ENCODE peak calls at places on chromosomes 16 and 17, in five cellular contexts. V is heart left ventricle, I is transverse colon, L is upper lobe of right lung, Q is NT2/D1. P is an unnamed sample. For H3K4me1, the result is how much of the 10 kb centered on the place peaks cover.

GRCh38 chr17:15973016-15973415 is 26.5 kb downstream of the ZSWIM7 start:
- DNase-seq in V (no peak), Q (no peak), L (no peak), I (no peak), P (no peak)

GRCh38 chr16:12794486-12795399 is 8.9 kb downstream of the CPPED1 start:
- DNase-seq in Q (no peak), L (no peak), I (no peak), V (peak), P (no peak)

GRCh38 chr16:7025616-7026190 is 306.9 kb upstream of the RBFOX1 start:
- DNase-seq in Q (peak), L (peak), I (peak), V (peak), P (no peak)

GRCh38 chr16:65318590-65319267 is 196.9 kb upstream of the CDH11 start:
- DNase-seq in V (no peak), Q (peak), I (no peak), L (no peak), P (no peak)

GRCh38 chr17:62696256-62696655 is 68.8 kb downstream of the MRC2 start:
- DNase-seq in L (no peak), V (no peak), I (no peak), Q (no peak), P (no peak)

GRCh38 chr16:11698271-11698689 is 30.0 kb downstream of the SNN start:
- DNase-seq in L (no peak), V (no peak), Q (no peak), I (no peak), P (no peak)

GRCh38 chr16:27405546-27406451 is 3.8 kb downstream of the IL21R start:
- DNase-seq in Q (no peak), L (no peak), I (no peak), V (no peak), P (no peak)

GRCh38 chr17:50681260-50682200 is 26.2 kb downstream of the ANKRD40 start:
- DNase-seq in I (no peak), V (no peak), Q (no peak), L (peak), P (peak)

GRCh38 chr17:1906622-1907021 is 76.8 kb downstream of the RPA1 start:
- DNase-seq in I (no peak), V (no peak), Q (peak), L (no peak), P (no peak)

GRCh38 chr17:63987616-63988478 is 10.3 kb upstream of the PRR29 start:
- DNase-seq in Q (no peak), V (no peak), I (no peak), L (no peak), P (no peak)

GRCh38 chr16:4344659-4345438 is 6.3 kb downstream of the PAM16 start:
- DNase-seq in Q (no peak), I (no peak), V (no peak), L (peak), P (no peak)

GRCh38 chr16:67108489-67108888 is 1.3 kb upstream of the PHAF1 start:
- DNase-seq in V (no peak), I (no peak), Q (no peak), L (no peak), P (no peak)

GRCh38 chr17:7046127-7046724 is 2.3 kb upstream of the SLC16A11 start:
- DNase-seq in I (peak), Q (no peak), V (no peak), L (peak), P (peak)

GRCh38 chr17:82396601-82397435 is 21.3 kb upstream of the HEXD start:
- DNase-seq in I (no peak), Q (no peak), L (no peak), V (peak), P (no peak)

GRCh38 chr17:39222866-39223834 is 2.6 kb downstream of the STAC2 start:
- DNase-seq in Q (no peak), I (no peak), V (no peak), L (no peak), P (no peak)

GRCh38 chr16:89845417-89845816 is 17.1 kb downstream of the SPIRE2 start:
- DNase-seq in L (no peak), V (no peak), Q (no peak), I (peak), P (no peak)

GRCh38 chr16:89009343-89010209 is 32.6 kb upstream of the CBFA2T3 start:
- DNase-seq in Q (no peak), V (no peak), I (no peak), L (peak), P (peak)

GRCh38 chr16:28014851-28015250 is 48.7 kb downstream of the GSG1L start:
- DNase-seq in V (no peak), Q (no peak), I (no peak), L (no peak), P (no peak)

GRCh38 chr16:54931041-54931756 is 534 bp downstream of the IRX5 start:
- DNase-seq in V (peak), L (peak), Q (no peak), I (no peak), P (no peak)

GRCh38 chr17:20282526-20283308 is 184.6 kb downstream of the LGALS9B start:
- DNase-seq in V (no peak), Q (no peak), I (no peak), L (no peak), P (no peak)

GRCh38 chr17:44308320-44308818 is at the start of gene RUNDC3A:
- DNase-seq in L (peak), V (peak), I (peak), Q (peak), P (no peak)

GRCh38 chr16:14164916-14165684 is 94.0 kb downstream of the MRTFB start:
- DNase-seq in L (no peak), I (no peak), V (no peak), Q (no peak), P (no peak)

GRCh38 chr16:17377360-17378324 is 93.1 kb downstream of the XYLT1 start:
- DNase-seq in Q (no peak), L (no peak), V (no peak), I (no peak), P (no peak)

GRCh38 chr17:74514632-74515035 is 16.6 kb downstream of the CD300LB start:
- DNase-seq in V (no peak), Q (no peak), I (no peak), L (no peak), P (no peak)

GRCh38 chr17:74754832-74755231 is 6.4 kb downstream of the NHERF1 start:
- DNase-seq in L (no peak), V (no peak), I (no peak), Q (no peak), P (no peak)

GRCh38 chr17:7855643-7856080 is 796 bp downstream of the TMEM88 start:
- DNase-seq in Q (no peak), L (no peak), V (peak), I (no peak), P (no peak)

GRCh38 chr16:87076331-87076949 is 240.8 kb downstream of the C16orf95 start:
- DNase-seq in I (no peak), L (no peak), Q (no peak), V (no peak), P (no peak)

GRCh38 chr16:75238853-75239371 is 12.5 kb downstream of the BCAR1 start:
- DNase-seq in Q (no peak), I (no peak), V (no peak), L (no peak), P (no peak)

GRCh38 chr17:74950207-74950606 is 14.5 kb downstream of the OTOP3 start:
- DNase-seq in Q (no peak), L (no peak), V (no peak), I (no peak), P (peak)

GRCh38 chr16:57123969-57124674 is 31.7 kb downstream of the CPNE2 start:
- DNase-seq in L (no peak), I (no peak), Q (no peak), V (no peak), P (no peak)

GRCh38 chr16:8355714-8356113 is 234.6 kb downstream of the TMEM114 start:
- DNase-seq in I (no peak), Q (peak), L (no peak), V (no peak), P (no peak)

GRCh38 chr17:31499771-31500554 is 108.5 kb downstream of the RAB11FIP4 start:
- DNase-seq in I (peak), L (peak), V (peak), Q (no peak), P (no peak)

GRCh38 chr16:28304214-28304613 is 11.9 kb downstream of the SBK1 start:
- DNase-seq in L (no peak), I (no peak), Q (no peak), V (peak), P (no peak)

GRCh38 chr17:19486351-19487008 is 47.2 kb upstream of the SLC47A1 start:
- DNase-seq in L (peak), Q (no peak), I (no peak), V (no peak), P (no peak)

GRCh38 chr16:89185062-89185751 is 13.7 kb downstream of the CDH15 start:
- DNase-seq in I (no peak), Q (no peak), V (no peak), L (no peak), P (no peak)

GRCh38 chr16:58999751-59000150 is 265.6 kb upstream of the GOT2 start:
- DNase-seq in L (no peak), Q (no peak), V (no peak), I (no peak), P (no peak)

DNA sequence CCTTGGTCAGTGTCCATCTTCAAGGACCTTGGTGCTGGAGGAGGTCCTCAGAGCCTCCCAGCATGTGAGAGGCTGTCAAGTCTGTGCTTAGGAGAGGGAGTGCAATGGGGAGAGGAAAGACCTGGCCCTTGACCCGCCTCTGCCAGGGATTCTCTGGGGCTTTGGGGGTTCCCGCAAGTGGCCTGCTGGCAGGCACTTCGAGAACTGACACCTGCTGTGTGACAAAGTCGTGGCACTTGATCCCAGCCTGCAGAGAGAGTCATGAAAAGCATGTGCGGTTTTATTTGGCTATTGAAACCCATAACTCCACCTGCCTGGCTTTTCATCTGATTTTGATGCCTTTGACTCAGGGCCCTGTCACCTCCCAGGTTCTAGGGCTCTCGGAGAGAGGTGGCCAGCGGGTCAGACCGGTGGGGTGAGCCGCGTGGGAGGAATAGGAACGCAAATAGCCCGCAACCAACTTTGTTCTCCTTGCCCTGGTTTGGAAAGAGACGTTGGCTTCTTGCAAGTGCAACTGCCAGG is 42.8 kb upstream of the GSE1 start:
- DNase-seq in I (no peak), V (no peak), Q (no peak), L (no peak), P (no peak)
- H3K4me1 ChIP-seq in I (half or more), V (under half), Q (half or more), L (half or more), P (under half)

DNA sequence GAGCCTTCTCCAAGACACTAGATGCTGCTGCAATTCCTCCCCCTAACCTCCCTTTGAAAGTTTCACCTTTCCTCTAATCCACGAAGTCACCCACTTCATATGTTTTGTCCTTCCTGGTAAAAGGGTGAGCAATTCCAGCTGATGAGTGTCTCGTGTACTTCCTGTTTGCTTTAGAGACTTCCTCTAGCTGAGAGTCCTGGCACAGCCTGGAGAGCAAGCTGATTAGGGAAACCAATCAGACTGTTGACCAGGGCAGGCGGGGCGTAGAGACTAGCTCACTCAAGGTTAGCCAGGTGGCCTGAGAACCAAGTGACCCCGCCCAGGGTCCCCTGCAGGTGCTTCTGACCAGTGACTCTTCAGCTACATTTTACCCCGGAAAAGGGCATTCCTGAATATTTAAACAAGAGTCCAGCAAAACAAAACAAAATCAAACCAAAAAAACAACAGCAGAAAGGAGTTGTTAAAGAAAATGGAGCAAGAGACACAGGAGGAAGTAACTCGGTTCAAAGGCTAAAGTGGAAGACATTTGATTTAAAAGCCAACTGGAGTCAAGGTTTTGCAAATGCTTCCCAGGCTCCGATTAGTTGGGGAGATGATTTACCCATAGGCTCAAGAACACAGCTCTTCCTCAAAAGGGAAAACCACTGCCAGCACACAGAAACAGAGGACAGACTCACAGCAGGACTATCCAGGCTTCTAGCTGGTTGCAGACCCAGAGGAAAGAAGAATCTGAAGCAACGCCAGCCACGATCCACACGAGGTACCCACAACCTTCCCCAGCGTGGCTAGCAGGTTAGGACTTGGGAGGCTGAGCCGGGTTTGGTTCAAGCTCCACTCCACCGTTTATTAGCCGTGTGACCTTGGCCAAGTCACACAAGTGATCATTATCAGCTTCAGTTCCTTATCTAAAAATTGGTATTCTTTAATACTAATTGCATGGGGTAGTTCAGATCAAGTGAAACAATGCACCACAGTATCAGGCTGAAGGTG is 13.4 kb downstream of the HSPB9 start:
- DNase-seq in Q (no peak), L (peak), I (peak), V (peak), P (no peak)
- H3K4me1 ChIP-seq in Q (under half), L (half or more), I (half or more), V (half or more), P (under half)

DNA sequence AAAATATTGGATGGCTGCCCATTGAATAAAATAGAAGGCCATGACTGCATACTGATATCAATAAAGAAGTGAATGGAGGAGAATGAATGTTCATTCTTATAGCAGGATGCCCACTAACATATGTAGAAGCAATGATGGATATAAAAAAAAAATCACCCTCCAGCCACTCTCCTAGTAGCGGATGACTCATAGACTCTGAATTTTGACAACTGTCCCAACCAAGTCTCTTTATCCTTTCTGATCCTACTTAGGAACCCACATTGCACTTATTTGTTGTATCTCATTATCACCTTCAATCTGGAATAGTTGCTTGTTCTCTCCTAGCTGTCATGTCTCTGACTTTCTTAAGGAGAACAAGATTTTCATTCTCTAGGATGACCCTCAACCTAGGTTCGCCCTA is 429.9 kb downstream of the HS3ST3B1 start:
- DNase-seq in V (no peak), Q (no peak), L (no peak), I (no peak), P (no peak)
- H3K4me1 ChIP-seq in V (under half), Q (under half), L (under half), I (under half), P (under half)

DNA sequence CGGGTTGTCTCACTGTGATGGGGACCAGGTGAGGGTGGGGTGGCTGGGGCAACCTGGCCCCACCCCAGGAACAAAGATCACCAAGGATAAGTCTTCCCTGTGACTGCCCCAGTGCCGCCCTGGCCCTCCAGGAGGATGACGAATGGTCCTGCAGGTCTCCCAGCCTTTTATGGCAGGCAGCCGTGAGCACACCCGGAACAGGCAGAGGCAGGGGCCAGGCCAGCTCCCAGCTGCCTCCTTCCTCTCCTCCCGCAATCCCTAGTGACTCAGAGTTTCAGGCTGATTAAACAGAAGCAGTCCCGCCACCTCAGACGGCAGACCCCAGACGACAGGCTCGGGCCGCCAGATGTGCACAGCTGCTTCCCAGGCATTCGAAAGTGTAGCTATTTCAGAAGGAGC is 13.3 kb downstream of the JUP start:
- DNase-seq in Q (no peak), L (peak), V (peak), I (peak), P (peak)
- H3K4me1 ChIP-seq in Q (under half), L (half or more), V (half or more), I (half or more), P (half or more)

DNA sequence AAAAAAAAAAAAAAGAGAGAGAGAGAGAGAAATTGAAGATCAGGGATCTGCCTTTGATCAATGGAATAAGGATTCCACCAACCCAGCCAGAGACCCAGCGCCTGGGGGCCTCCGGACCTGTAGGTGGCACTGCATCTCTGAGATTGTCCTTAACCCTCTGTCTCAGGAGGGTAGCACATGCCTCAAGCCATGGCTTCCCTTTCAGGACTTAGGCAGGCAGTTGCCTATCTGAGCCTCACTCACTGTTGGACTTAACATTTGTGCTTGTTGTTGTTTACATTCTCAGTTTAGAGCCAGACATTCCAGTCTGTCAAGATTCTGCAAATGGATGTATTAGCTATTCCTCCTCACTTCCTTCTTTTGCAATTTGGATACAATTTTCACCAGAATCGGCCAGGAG is 5.1 kb upstream of the SCNN1B start:
- DNase-seq in I (peak), V (no peak), L (no peak), Q (peak), P (no peak)
- H3K4me1 ChIP-seq in I (under half), V (under half), L (under half), Q (under half), P (under half)

GRCh38 chr17:27473748-27474609 is 17.7 kb downstream of the KSR1 start:
- DNase-seq in L (peak), V (peak), Q (no peak), I (no peak), P (no peak)
- H3K4me1 ChIP-seq in L (under half), V (under half), Q (under half), I (under half), P (under half)

GRCh38 chr17:14270508-14270907 is 30.4 kb upstream of the HS3ST3B1 start:
- DNase-seq in V (no peak), I (no peak), L (no peak), Q (no peak), P (no peak)
- H3K4me1 ChIP-seq in V (under half), I (under half), L (under half), Q (under half), P (under half)